ENCODE peak calls at places on chromosomes 4 and X, in four cellular contexts. M is cardiac muscle cell, J is CD14-positive monocyte, V is omental fat pad. S is an unnamed sample.

GRCh38 chr4:80202190-80202711 is 4.9 kb downstream of the PRDM8 start:
- DNase-seq in M (peak), J (peak), V (peak), S (peak)

GRCh38 chr4:165403667-165404066 is 24.9 kb downstream of the CPE start:
- DNase-seq in M (no peak), J (no peak), V (no peak), S (no peak)

GRCh38 chr4:177250056-177250696 is 59.5 kb upstream of the NEIL3 start:
- DNase-seq in M (peak), J (peak), V (peak), S (peak)

GRCh38 chr4:75254745-75255144 is 259.5 kb downstream of the RCHY1 start:
- DNase-seq in M (peak), J (no peak), V (no peak), S (no peak)

GRCh38 chr4:48949518-48950207 is 36.4 kb upstream of the CWH43 start:
- DNase-seq in M (no peak), J (no peak), V (no peak), S (peak)

GRCh38 chrX:37378399-37378798 is 29.2 kb downstream of the PRRG1 start:
- DNase-seq in M (peak), J (no peak), V (no peak), S (no peak)

GRCh38 chr4:158347596-158347995 is 137.3 kb downstream of the TMEM144 start:
- DNase-seq in M (no peak), J (no peak), V (no peak), S (peak)

GRCh38 chrX:153776611-153777045 is 4.2 kb upstream of the SRPK3 start:
- DNase-seq in M (no peak), J (no peak), V (no peak), S (no peak)

GRCh38 chr4:86564795-86565194 is 29.3 kb upstream of the PTPN13 start:
- DNase-seq in M (no peak), J (no peak), V (no peak), S (no peak)

GRCh38 chr4:60019180-60019579 is 1180.9 kb upstream of the ADGRL3 start:
- DNase-seq in M (no peak), J (no peak), V (no peak), S (no peak)

DNA sequence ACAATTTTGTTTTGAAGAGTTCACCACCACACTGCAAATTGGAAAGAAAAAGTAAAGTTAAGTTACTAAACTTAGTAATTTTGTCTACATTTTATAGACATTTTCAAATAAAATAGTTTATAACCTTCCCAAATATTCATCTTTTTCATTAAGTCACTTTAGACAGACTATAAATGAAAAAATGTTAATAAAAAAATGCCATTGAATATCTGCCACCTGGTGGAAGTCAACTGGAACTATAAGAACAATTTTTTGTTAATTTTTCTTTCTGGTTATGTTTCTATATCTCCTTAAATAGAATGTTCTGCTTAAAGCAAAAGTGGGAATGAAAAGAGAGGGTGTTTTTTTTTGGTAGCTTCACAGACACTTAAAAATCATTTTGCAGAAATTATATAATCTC is 534.4 kb upstream of the PCDH10 start:
- DNase-seq in M (peak), J (no peak), V (no peak), S (peak)
- TF ChIP-seq CTCF in M (peak), J (peak), V (no peak), S (no peak)

GRCh38 chr4:145956288-145956890 is 17.8 kb upstream of the ZNF827 start:
- DNase-seq in M (peak), J (no peak), V (no peak), S (no peak)
- TF ChIP-seq CTCF in M (peak), J (peak), V (no peak), S (peak)

GRCh38 chr4:92163348-92163747 is 140.4 kb upstream of the GRID2 start:
- DNase-seq in M (peak), J (no peak), V (no peak), S (peak)
- TF ChIP-seq CTCF in M (peak), J (no peak), V (no peak), S (peak)

DNA sequence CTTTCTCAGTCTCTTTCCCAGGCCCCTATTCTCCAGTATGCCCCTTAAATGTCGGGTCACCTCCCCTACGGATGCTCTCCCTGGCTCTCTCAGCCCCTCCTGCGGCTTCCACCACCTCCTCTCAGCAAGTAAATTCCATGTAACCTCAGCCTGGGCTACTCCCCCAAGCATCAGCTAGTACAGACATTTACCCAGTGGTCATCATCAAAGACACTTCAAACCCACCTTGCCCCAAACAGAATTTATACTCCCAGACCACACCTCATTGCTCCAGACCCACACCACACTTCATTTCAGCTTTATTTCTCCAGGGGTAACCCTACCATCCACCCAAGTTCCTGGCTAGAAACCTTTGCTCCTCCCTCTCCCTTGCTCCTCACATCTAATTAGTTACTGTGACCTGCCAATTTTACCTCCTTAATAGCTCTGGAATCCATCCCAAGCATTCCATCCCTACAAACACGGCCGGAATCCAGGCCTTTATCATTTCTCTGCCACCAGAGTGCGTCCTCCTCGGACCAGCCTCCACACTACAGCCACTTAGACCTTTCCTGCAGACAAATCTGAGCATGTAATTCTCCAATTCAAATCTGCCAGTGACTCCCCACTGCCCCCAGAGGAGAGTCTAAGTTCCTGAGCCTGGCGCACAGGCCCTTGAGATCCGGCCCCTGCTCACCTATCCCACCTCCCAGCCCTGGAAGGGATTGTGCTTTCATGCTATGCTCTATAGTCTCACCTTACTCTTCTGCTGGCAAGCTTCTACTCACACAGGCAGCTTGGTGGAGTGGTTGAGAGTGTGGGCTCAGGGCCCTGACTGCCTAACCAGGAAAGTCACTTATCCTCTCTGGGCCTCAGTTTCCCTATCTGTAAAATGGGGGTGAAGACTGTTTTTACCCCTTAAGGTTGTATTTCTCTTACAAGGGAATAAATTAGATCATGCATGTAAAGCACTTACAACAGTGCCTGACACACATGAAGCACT is 31.4 kb downstream of the PJA1 start:
- DNase-seq in M (peak), J (no peak), V (no peak), S (peak)
- TF ChIP-seq CTCF in M (peak), J (no peak), V (no peak), S (peak)

GRCh38 chr4:11118513-11118912 is 310.2 kb downstream of the HS3ST1 start:
- DNase-seq in M (no peak), J (no peak), V (no peak), S (no peak)
- TF ChIP-seq CTCF in M (no peak), J (no peak), V (no peak), S (no peak)

GRCh38 chrX:1323315-1323714 is 13.3 kb upstream of the IL3RA start:
- DNase-seq in M (no peak), J (peak), V (no peak), S (no peak)
- TF ChIP-seq CTCF in M (no peak), J (peak), V (no peak), S (no peak)

DNA sequence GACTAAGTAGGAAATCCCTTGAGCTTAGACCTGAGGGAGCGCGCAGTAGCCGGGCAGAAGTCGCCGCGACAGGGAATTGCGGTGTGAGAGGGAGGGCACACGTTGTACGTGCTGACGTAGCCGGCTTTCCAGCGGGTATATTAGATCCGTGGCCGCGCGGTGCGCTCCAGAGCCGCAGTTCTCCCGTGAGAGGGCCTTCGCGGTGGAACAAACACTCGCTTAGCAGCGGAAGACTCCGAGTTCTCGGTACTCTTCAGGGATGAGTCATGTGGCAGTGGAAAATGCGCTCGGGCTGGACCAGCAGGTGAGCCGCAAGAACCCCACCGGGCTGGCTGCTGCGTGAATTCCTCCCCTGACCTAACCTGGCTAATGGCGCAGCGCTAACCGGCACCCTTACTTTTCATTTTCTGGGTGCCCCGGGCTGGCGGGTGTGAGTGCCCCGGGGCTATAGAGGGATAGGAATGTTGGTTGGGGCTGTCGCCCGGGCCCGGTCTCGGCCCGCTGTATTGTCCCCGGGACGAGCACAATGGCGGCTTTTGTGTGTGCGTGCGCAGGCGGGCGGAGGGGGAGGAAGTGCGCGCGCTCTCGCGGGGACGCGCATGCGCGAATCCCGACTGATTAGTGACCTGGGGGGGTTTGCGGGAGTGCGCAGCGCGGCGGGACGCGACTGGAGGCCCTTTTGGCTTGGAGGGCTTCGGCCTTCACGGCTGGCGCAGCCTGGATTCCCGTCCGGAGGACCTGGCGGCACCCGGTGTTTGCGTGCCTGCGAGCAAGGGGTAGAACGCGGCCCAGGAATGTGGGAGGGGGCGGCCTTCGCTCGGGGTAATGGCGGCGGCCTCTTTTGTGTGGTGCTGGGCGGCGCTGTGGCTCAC is at the start of gene DDX3X:
- DNase-seq in M (peak), J (peak), V (peak), S (peak)
- TF ChIP-seq CTCF in M (no peak), J (no peak), V (no peak), S (peak)

GRCh38 chr4:73614468-73614867 is 5.8 kb downstream of the RASSF6 start:
- DNase-seq in M (no peak), J (no peak), V (no peak), S (no peak)

GRCh38 chr4:73613130-73613529 is 7.1 kb downstream of the RASSF6 start:
- DNase-seq in M (no peak), J (no peak), V (no peak), S (peak)

GRCh38 chr4:73617256-73617655 is 3.0 kb downstream of the RASSF6 start:
- DNase-seq in M (no peak), J (no peak), V (no peak), S (peak)

GRCh38 chr4:73612032-73612431 is 8.2 kb downstream of the RASSF6 start:
- DNase-seq in M (no peak), J (no peak), V (no peak), S (peak)

GRCh38 chr4:73615613-73616012 is 4.6 kb downstream of the RASSF6 start:
- DNase-seq in M (no peak), J (no peak), V (no peak), S (peak)
- TF ChIP-seq CTCF in M (no peak), J (no peak), V (no peak), S (peak)

GRCh38 chr4:98150092-98150761 is 7.0 kb upstream of the STPG2 start:
- DNase-seq in M (peak), J (no peak), V (no peak), S (peak)
- TF ChIP-seq CTCF in M (peak), J (peak), V (no peak), S (no peak)

DNA sequence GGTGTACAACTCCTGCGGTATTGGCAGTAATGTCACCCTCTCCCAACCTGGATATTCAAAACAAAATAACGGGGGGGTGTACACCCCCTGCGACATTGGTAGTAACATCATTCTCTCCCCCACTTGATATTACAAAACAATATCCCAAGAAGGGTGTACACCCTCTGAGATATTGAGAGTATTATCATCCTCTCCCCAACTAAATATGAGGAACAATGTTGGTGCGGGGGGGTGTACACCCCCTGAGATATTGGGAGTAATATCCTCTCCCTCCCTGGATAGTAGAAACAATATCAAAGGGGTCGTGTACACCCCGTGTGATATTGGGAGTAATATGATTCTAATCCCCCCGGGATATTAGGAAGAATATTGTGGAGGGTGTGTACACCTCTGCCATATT is 71.4 kb upstream of the ADGRA3 start:
- DNase-seq in M (no peak), J (no peak), V (no peak), S (no peak)
- TF ChIP-seq CTCF in M (no peak), J (no peak), V (no peak), S (no peak)